ENCODE peak calls at places on chromosomes 7 and 10, in six cellular contexts. U is HCT116, F is sigmoid colon, Y is Panc1, L is suprapubic skin, P is GM23338. Z is an unnamed sample.

GRCh38 chr7:131522325-131522920 is 34.0 kb downstream of the PODXL start:
- DNase-seq in P (no peak), Y (no peak), U (no peak), F (peak; percentile 21), L (peak; percentile 10), Z (no peak)

GRCh38 chr10:79350407-79351154 is 3.3 kb downstream of the PPIF start:
- DNase-seq in Y (no peak), U (no peak), L (no peak), F (no peak), P (no peak), Z (no peak)

GRCh38 chr7:21368317-21368716 is 59.6 kb upstream of the SP4 start:
- DNase-seq in P (no peak), F (no peak), U (no peak), Y (no peak), L (no peak), Z (no peak)

GRCh38 chr10:118867768-118868167 is 113.0 kb upstream of the CACUL1 start:
- DNase-seq in P (no peak), L (no peak), F (no peak), Y (no peak), U (no peak), Z (no peak)

GRCh38 chr10:60238408-60239100 is 151.1 kb downstream of the ANK3 start:
- DNase-seq in U (peak; percentile 2), L (no peak), Y (peak; percentile 15), F (no peak), P (peak; percentile 74), Z (no peak)

GRCh38 chr10:110646417-110647135 is 2.4 kb downstream of the RBM20 start:
- DNase-seq in P (no peak), U (no peak), Y (no peak), L (no peak), F (no peak), Z (no peak)

GRCh38 chr10:104809288-104810090 is 168.4 kb downstream of the SORCS3 start:
- DNase-seq in F (no peak), P (peak; percentile 68), L (no peak), U (peak; percentile 90), Y (no peak), Z (no peak)

GRCh38 chr7:130961128-130961601 is 227.2 kb upstream of the KLF14 start:
- DNase-seq in U (peak; percentile 75), L (no peak), F (no peak), P (no peak), Y (no peak), Z (peak; percentile 40)

GRCh38 chr10:35606423-35606822 is 1.3 kb downstream of the GJD4 start:
- DNase-seq in U (no peak), F (no peak), P (no peak), L (no peak), Y (no peak), Z (no peak)

GRCh38 chr7:73585196-73585595 is 6.8 kb upstream of the TBL2 start:
- DNase-seq in F (no peak), P (no peak), U (no peak), L (no peak), Y (no peak), Z (no peak)

GRCh38 chr10:60810437-60811182 is 32.3 kb downstream of the CDK1 start:
- DNase-seq in F (no peak), Y (no peak), U (no peak), L (no peak), P (no peak), Z (no peak)

GRCh38 chr10:58797356-58797755 is 284.7 kb downstream of the BICC1 start:
- DNase-seq in P (no peak), L (no peak), Y (no peak), F (no peak), U (no peak), Z (no peak)

GRCh38 chr7:44735403-44736165 is 13.1 kb upstream of the ZMIZ2 start:
- DNase-seq in Y (peak; percentile 98), F (no peak), P (no peak), U (peak; percentile 93), L (no peak), Z (no peak)

GRCh38 chr7:149310113-149310836 is 48.3 kb downstream of the ZNF783 start:
- DNase-seq in U (peak; percentile 91), P (peak; percentile 83), Y (peak; percentile 90), L (no peak), F (no peak), Z (peak; percentile 22)

DNA sequence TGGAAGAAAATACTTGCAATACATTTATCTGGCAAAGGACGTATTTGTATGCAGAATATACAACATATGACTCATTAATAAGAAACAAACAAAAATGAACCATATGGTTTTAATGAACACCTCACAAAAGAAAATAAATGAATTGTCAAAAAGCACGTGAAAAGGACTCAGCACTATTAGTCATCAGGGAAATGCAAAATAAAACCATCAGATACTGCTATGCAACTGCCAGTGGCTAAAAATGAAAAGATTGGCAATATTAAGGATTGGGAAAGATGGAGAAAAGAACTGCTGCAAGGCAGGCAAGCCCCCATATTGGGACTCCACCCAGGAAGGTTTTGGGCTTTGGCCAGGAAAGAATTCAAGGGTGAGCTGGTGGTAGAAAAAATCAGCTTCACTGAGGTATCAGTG is 72.8 kb downstream of the CUBN start:
- DNase-seq in Y (no peak), F (no peak), U (no peak), L (peak; percentile 75), P (no peak), Z (no peak)
- TF ChIP-seq POLR2AphosphoS5 in Y (no peak), F (no peak), U (no peak), L (peak; percentile 10), P (no peak), Z (no peak)

GRCh38 chr10:70621497-70622078 is 19.0 kb upstream of the PRF1 start:
- DNase-seq in L (no peak), U (no peak), Y (no peak), P (no peak), F (no peak), Z (no peak)
- H3K27ac ChIP-seq in L (no peak overlapping the region), U (no peak overlapping the region), Y (no peak overlapping the region), P (no peak overlapping the region), F (no peak overlapping the region), Z (no peak overlapping the region)

DNA sequence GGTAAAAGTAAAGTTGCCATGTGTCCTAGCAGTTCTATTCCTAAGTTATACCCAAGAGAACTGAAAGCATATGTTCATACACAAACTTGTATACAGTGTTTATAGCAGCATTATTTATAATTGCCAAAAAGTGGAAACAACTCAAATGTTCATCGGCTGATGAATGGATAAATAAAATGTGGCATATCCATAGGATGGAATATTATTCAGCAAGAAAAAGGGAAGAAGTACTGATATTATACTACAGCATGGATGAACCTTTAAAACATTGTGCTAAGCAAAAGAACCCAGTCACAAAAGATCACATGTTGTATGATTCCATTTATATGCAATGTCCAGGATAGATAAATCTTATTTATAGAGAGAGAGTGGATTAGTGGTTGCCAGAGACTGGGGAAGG is 68.9 kb downstream of the NRF1 start:
- DNase-seq in P (no peak), L (no peak), Y (no peak), U (no peak), F (no peak), Z (no peak)
- TF ChIP-seq POLR2AphosphoS5 in P (no peak), L (no peak), Y (no peak), U (no peak), F (no peak), Z (no peak)

GRCh38 chr7:71238541-71238940 is 106.6 kb downstream of the GALNT17 start:
- DNase-seq in U (no peak), F (no peak), L (no peak), Y (no peak), P (no peak), Z (no peak)
- H3K27ac ChIP-seq in U (no peak overlapping the region), F (peak overlapping the region; percentile 82), L (no peak overlapping the region), Y (no peak overlapping the region), P (no peak overlapping the region), Z (no peak overlapping the region)

Z was measured in HL-60.